ENCODE peak calls at places on chromosome 7, in four cellular contexts. One of them, this sample, is unnamed. For H3K27me3, the result is how much of the 10 kb centered on the place peaks cover.

GRCh38 chr7:139873593-139874374 is 44.7 kb downstream of the TBXAS1 start:
- DNase-seq in brain microvascular endothelial cell: no peak
- DNase-seq in mammary epithelial cell: no peak
- DNase-seq in Karpas-422: peak
- DNase-seq in this sample: no peak

GRCh38 chr7:22173884-22174573 is 182.9 kb downstream of the RAPGEF5 start:
- DNase-seq in brain microvascular endothelial cell: no peak
- DNase-seq in mammary epithelial cell: peak
- DNase-seq in Karpas-422: peak
- DNase-seq in this sample: no peak

GRCh38 chr7:27901028-27901760 is 161.2 kb downstream of the TAX1BP1 start:
- DNase-seq in brain microvascular endothelial cell: peak
- DNase-seq in mammary epithelial cell: peak
- DNase-seq in Karpas-422: peak
- DNase-seq in this sample: no peak

GRCh38 chr7:13036256-13036765 is 348.9 kb downstream of the ARL4A start:
- DNase-seq in brain microvascular endothelial cell: peak
- DNase-seq in mammary epithelial cell: no peak
- DNase-seq in Karpas-422: no peak
- DNase-seq in this sample: no peak

GRCh38 chr7:69880848-69881247 is 282.6 kb downstream of the AUTS2 start:
- DNase-seq in brain microvascular endothelial cell: no peak
- DNase-seq in mammary epithelial cell: no peak
- DNase-seq in Karpas-422: no peak
- DNase-seq in this sample: no peak

GRCh38 chr7:132226626-132227290 is 349.5 kb downstream of the PLXNA4 start:
- DNase-seq in brain microvascular endothelial cell: no peak
- DNase-seq in mammary epithelial cell: no peak
- DNase-seq in Karpas-422: no peak
- DNase-seq in this sample: no peak

GRCh38 chr7:18901351-18901750 is 216.1 kb downstream of the TWIST1 start:
- DNase-seq in brain microvascular endothelial cell: no peak
- DNase-seq in mammary epithelial cell: no peak
- DNase-seq in Karpas-422: no peak
- DNase-seq in this sample: no peak

GRCh38 chr7:128887169-128888038 is 23.1 kb downstream of the KCP start:
- DNase-seq in brain microvascular endothelial cell: no peak
- DNase-seq in mammary epithelial cell: no peak
- DNase-seq in Karpas-422: no peak
- DNase-seq in this sample: no peak

GRCh38 chr7:118214051-118214832 is 10.3 kb upstream of the ANKRD7 start:
- DNase-seq in brain microvascular endothelial cell: peak
- DNase-seq in mammary epithelial cell: peak
- DNase-seq in Karpas-422: peak
- DNase-seq in this sample: peak

GRCh38 chr7:353746-354325 is 63.9 kb downstream of the FOXL3 start:
- DNase-seq in brain microvascular endothelial cell: no peak
- DNase-seq in mammary epithelial cell: peak
- DNase-seq in Karpas-422: no peak
- DNase-seq in this sample: peak

DNA sequence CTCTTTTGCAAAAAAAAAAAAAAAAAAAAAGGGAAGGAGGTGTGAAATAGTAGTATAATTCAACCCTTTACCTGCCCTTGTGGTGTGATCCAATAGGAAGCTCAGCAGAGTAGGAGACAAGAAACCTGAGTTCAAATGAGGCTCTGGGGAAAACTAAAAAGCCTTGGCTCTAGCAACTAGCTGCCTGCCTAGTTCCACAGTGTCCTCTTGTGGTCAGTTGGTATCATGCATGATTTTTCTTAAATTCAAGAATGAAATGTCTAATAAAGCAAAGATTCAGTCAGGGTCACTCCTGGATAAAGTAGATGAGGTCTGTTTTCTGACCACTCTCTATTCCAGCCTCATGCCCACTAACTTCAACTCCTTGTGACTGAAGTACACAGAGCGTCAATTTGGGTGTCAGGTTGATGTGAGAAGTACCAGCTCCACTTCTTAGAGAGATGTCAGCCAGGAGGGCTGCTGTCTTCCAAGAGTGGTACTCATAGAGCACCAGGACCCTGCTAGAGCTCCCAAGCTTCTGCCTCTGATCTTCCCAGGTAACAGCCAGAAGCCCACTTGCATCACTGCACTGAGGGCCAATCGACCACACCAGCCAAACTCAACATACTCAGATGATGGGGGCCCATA is 10.5 kb downstream of the LSM5 start:
- DNase-seq in brain microvascular endothelial cell: peak
- DNase-seq in mammary epithelial cell: peak
- DNase-seq in Karpas-422: peak
- DNase-seq in this sample: no peak
- H3K27me3 ChIP-seq in brain microvascular endothelial cell: under half
- H3K27me3 ChIP-seq in mammary epithelial cell: under half
- H3K27me3 ChIP-seq in Karpas-422: under half
- H3K27me3 ChIP-seq in this sample: under half

GRCh38 chr7:32937344-32938174 is 19.7 kb upstream of the FKBP9 start:
- DNase-seq in brain microvascular endothelial cell: no peak
- DNase-seq in mammary epithelial cell: no peak
- DNase-seq in Karpas-422: no peak
- DNase-seq in this sample: no peak
- H3K27me3 ChIP-seq in brain microvascular endothelial cell: under half
- H3K27me3 ChIP-seq in mammary epithelial cell: under half
- H3K27me3 ChIP-seq in Karpas-422: under half
- H3K27me3 ChIP-seq in this sample: under half

GRCh38 chr7:154769527-154769926 is 233.4 kb downstream of the PAXIP1 start:
- DNase-seq in brain microvascular endothelial cell: no peak
- DNase-seq in mammary epithelial cell: no peak
- DNase-seq in Karpas-422: no peak
- DNase-seq in this sample: no peak
- H3K27me3 ChIP-seq in brain microvascular endothelial cell: under half
- H3K27me3 ChIP-seq in mammary epithelial cell: under half
- H3K27me3 ChIP-seq in Karpas-422: under half
- H3K27me3 ChIP-seq in this sample: under half

GRCh38 chr7:96997512-96998032 is 7.8 kb upstream of the DLX6 start:
- DNase-seq in brain microvascular endothelial cell: no peak
- DNase-seq in mammary epithelial cell: no peak
- DNase-seq in Karpas-422: no peak
- DNase-seq in this sample: no peak
- H3K27me3 ChIP-seq in brain microvascular endothelial cell: half or more
- H3K27me3 ChIP-seq in mammary epithelial cell: half or more
- H3K27me3 ChIP-seq in Karpas-422: under half
- H3K27me3 ChIP-seq in this sample: half or more

GRCh38 chr7:1493129-1493528 is 11.1 kb downstream of the INTS1 start:
- DNase-seq in brain microvascular endothelial cell: no peak
- DNase-seq in mammary epithelial cell: no peak
- DNase-seq in Karpas-422: no peak
- DNase-seq in this sample: no peak

GRCh38 chr7:1492221-1492620 is 12.0 kb downstream of the INTS1 start:
- DNase-seq in brain microvascular endothelial cell: no peak
- DNase-seq in mammary epithelial cell: no peak
- DNase-seq in Karpas-422: no peak
- DNase-seq in this sample: no peak

GRCh38 chr7:1494447-1494846 is 9.7 kb downstream of the INTS1 start:
- DNase-seq in brain microvascular endothelial cell: no peak
- DNase-seq in mammary epithelial cell: no peak
- DNase-seq in Karpas-422: no peak
- DNase-seq in this sample: no peak

GRCh38 chr7:1492640-1493039 is 11.5 kb downstream of the INTS1 start:
- DNase-seq in brain microvascular endothelial cell: no peak
- DNase-seq in mammary epithelial cell: no peak
- DNase-seq in Karpas-422: no peak
- DNase-seq in this sample: peak

GRCh38 chr7:1493571-1493970 is 10.6 kb downstream of the INTS1 start:
- DNase-seq in brain microvascular endothelial cell: no peak
- DNase-seq in mammary epithelial cell: no peak
- DNase-seq in Karpas-422: no peak
- DNase-seq in this sample: no peak
- H3K27me3 ChIP-seq in brain microvascular endothelial cell: under half
- H3K27me3 ChIP-seq in mammary epithelial cell: under half
- H3K27me3 ChIP-seq in Karpas-422: under half
- H3K27me3 ChIP-seq in this sample: under half